ENCODE peak calls at places on chromosome 21, in five cellular contexts. N is left ventricle myocardium inferior, D is cardiac fibroblast, A is spleen, F is cardiac muscle cell. Q is an unnamed sample.

GRCh38 chr21:25929859-25930520 is 195.2 kb downstream of the GABPA start:
- DNase-seq in N (no peak), D (peak; percentile 46), A (no peak), F (peak; percentile 52), Q (no peak)

GRCh38 chr21:25967566-25968438 is 202.8 kb downstream of the APP start:
- DNase-seq in N (no peak), D (peak; percentile 49), A (no peak), F (peak; percentile 54), Q (no peak)

GRCh38 chr21:17491716-17492414 is 21.0 kb upstream of the CXADR start:
- DNase-seq in N (no peak), D (peak; percentile 97), A (no peak), F (peak; percentile 98), Q (peak; percentile 96)

GRCh38 chr21:17444828-17445227 is 68.0 kb upstream of the CXADR start:
- DNase-seq in N (no peak), D (no peak), A (no peak), F (no peak), Q (no peak)

GRCh38 chr21:18716578-18717138 is 313.1 kb upstream of the TMPRSS15 start:
- DNase-seq in N (no peak), D (no peak), A (no peak), F (no peak), Q (no peak)

GRCh38 chr21:44919111-44919912 is 1.4 kb downstream of the ITGB2 start:
- DNase-seq in N (peak; percentile 22), D (no peak), A (peak; percentile 89), F (no peak), Q (peak; percentile 30)

GRCh38 chr21:14438204-14438603 is 55.3 kb upstream of the HSPA13 start:
- DNase-seq in N (no peak), D (peak; percentile 3), A (no peak), F (peak; percentile 37), Q (peak; percentile 10)

GRCh38 chr21:36627242-36627641 is 71.7 kb upstream of the SIM2 start:
- DNase-seq in N (no peak), D (no peak), A (no peak), F (peak; percentile 30), Q (peak; percentile 77)

GRCh38 chr21:37835512-37835911 is 80.7 kb downstream of the KCNJ6 start:
- DNase-seq in N (no peak), D (no peak), A (no peak), F (no peak), Q (no peak)

GRCh38 chr21:36203603-36203889 is 46.9 kb downstream of the DOP1B start:
- DNase-seq in N (no peak), D (peak; percentile 64), A (no peak), F (peak; percentile 69), Q (peak; percentile 96)

GRCh38 chr21:33267250-33267649 is 1.1 kb downstream of the IL10RB start:
- DNase-seq in N (no peak), D (no peak), A (no peak), F (no peak), Q (peak; percentile 20)

GRCh38 chr21:33541105-33541711 is 709 bp downstream of the GART start:
- DNase-seq in N (no peak), D (peak; percentile 18), A (no peak), F (peak; percentile 25), Q (peak; percentile 36)

GRCh38 chr21:37548521-37548981 is 182.0 kb downstream of the DYRK1A start:
- DNase-seq in N (no peak), D (no peak), A (no peak), F (no peak), Q (no peak)

GRCh38 chr21:26490771-26491170 is 82.3 kb downstream of the CYYR1 start:
- DNase-seq in N (no peak), D (peak; percentile 8), A (no peak), F (no peak), Q (peak; percentile 43)

GRCh38 chr21:38637161-38637560 is 138.9 kb upstream of the ERG start:
- DNase-seq in N (no peak), D (no peak), A (no peak), F (no peak), Q (peak; percentile 56)

GRCh38 chr21:14766241-14766640 is 220.1 kb upstream of the SAMSN1 start:
- DNase-seq in N (no peak), D (no peak), A (no peak), F (no peak), Q (no peak)

GRCh38 chr21:38228115-38228514 is 28.7 kb upstream of the KCNJ15 start:
- DNase-seq in N (no peak), D (no peak), A (no peak), F (no peak), Q (no peak)

GRCh38 chr21:17802568-17802967 is 16.6 kb downstream of the C21orf91 start:
- DNase-seq in N (no peak), D (peak; percentile 16), A (no peak), F (peak; percentile 22), Q (peak; percentile 38)

GRCh38 chr21:42845296-42845965 is 33.9 kb downstream of the WDR4 start:
- DNase-seq in N (peak; percentile 54), D (peak; percentile 17), A (peak; percentile 73), F (no peak), Q (no peak)

GRCh38 chr21:30839304-30839703 is 9.7 kb upstream of the KRTAP7-1 start:
- DNase-seq in N (no peak), D (no peak), A (no peak), F (peak; percentile 1), Q (peak; percentile 37)

GRCh38 chr21:16079830-16080229 is 350.0 kb downstream of the USP25 start:
- DNase-seq in N (no peak), D (peak; percentile 14), A (no peak), F (peak; percentile 23), Q (peak; percentile 64)

GRCh38 chr21:16013570-16013969 is 283.8 kb downstream of the USP25 start:
- DNase-seq in N (no peak), D (no peak), A (no peak), F (no peak), Q (no peak)

GRCh38 chr21:26194811-26195251 is 24.3 kb upstream of the APP start:
- DNase-seq in N (no peak), D (peak; percentile 8), A (no peak), F (no peak), Q (peak; percentile 66)

GRCh38 chr21:27572681-27573080 is 605.8 kb upstream of the ADAMTS5 start:
- DNase-seq in N (no peak), D (peak; percentile 34), A (no peak), F (no peak), Q (peak; percentile 92)

GRCh38 chr21:46100426-46100825 is 2.5 kb downstream of the COL6A2 start:
- DNase-seq in N (no peak), D (peak; percentile 55), A (no peak), F (peak; percentile 56), Q (peak; percentile 90)
- H3K4me3 ChIP-seq in N (peak overlapping the region; percentile 85), D (peak overlapping the region; percentile 82), A (peak overlapping the region; percentile 15), F (no peak overlapping the region), Q (peak overlapping the region; percentile 85)

GRCh38 chr21:39649526-39649925 is 36.8 kb downstream of the B3GALT5 start:
- DNase-seq in N (no peak), D (no peak), A (no peak), F (no peak), Q (no peak)

GRCh38 chr21:39648879-39649278 is 36.1 kb downstream of the B3GALT5 start:
- DNase-seq in N (no peak), D (no peak), A (no peak), F (no peak), Q (no peak)

GRCh38 chr21:39650306-39650705 is 37.6 kb downstream of the B3GALT5 start:
- DNase-seq in N (no peak), D (no peak), A (no peak), F (no peak), Q (no peak)

GRCh38 chr21:39650801-39651200 is 38.1 kb downstream of the B3GALT5 start:
- DNase-seq in N (no peak), D (no peak), A (no peak), F (no peak), Q (no peak)

GRCh38 chr21:39651206-39651605 is 38.5 kb downstream of the B3GALT5 start:
- DNase-seq in N (no peak), D (no peak), A (no peak), F (no peak), Q (peak; percentile 17)
- H3K4me3 ChIP-seq in N (no peak overlapping the region), D (no peak overlapping the region), A (no peak overlapping the region), F (no peak overlapping the region), Q (no peak overlapping the region)

GRCh38 chr21:24456358-24456757 is 1150.9 kb downstream of the MRPL39 start:
- DNase-seq in N (no peak), D (no peak), A (peak; percentile 62), F (no peak), Q (no peak)
- H3K4me3 ChIP-seq in N (no peak overlapping the region), D (no peak overlapping the region), A (no peak overlapping the region), F (no peak overlapping the region), Q (no peak overlapping the region)

DNA sequence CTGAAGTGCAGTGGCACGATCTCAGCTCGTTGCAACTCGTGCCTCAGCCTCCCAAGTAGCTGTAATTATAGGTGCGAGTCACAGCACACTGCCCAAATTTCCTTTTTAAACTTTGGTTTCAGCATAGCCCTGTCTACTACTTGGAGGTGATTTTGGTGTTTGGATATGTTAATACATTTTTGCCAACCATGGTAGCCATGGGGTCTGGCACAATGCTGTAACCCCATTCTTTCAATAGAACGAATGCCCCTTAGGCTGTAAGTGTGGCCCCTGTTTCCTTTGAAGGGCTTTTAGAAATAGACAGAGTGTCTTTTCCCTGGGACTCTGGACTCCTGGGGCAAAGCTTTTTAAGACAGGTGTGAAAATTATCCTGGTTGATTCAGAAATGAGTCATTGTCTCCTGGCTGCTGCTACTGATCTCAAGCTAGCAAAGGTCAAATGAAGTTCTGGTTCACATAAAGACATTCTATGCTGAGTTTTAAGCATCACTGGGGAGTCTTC is 141.1 kb upstream of the RUNX1 start:
- DNase-seq in N (no peak), D (no peak), A (no peak), F (no peak), Q (peak; percentile 63)
- H3K4me3 ChIP-seq in N (no peak overlapping the region), D (no peak overlapping the region), A (no peak overlapping the region), F (no peak overlapping the region), Q (no peak overlapping the region)

DNA sequence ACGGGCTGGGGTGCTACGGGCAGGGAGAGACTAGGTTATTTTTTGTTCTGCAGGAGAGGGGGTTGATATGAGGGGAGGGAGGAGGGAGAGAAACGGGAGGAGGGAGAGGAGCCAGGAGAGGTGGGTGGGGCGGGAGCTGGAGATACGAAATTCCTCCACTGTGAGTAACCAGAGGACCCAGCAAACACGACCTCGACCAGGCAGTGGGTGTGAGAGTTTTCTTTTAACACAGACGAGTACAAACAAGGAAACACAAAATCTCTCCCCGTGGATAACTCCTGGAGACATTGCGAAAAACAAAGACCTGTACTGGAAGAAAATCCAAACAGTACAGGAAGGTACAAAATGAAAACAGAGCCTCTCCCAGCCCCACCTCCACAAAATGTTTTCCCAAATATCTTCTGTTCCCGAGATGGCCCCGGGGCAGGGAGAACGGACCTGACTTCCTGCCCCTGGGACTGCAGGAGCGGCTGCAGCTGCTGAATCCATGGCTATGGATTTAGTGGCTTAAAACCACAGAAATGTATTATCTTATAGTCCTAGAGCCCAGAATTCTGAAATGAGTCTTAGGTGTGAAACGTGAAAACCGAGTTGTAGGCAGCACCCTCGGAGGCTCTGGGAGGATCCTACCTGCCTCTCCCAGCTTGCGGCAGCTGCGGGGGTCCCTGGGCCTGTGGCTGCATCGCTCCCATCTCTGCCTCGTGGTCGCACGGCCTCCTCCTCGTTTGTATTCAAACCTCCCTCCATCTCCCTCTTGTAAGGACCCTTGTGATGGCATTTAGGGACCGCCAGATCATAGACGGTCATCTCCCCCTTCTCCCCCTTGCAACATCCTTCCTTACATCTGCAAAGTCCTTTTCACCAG is 82.2 kb downstream of the RIPK4 start:
- DNase-seq in N (no peak), D (peak; percentile 73), A (no peak), F (peak; percentile 68), Q (peak; percentile 70)
- H3K4me3 ChIP-seq in N (no peak overlapping the region), D (no peak overlapping the region), A (no peak overlapping the region), F (no peak overlapping the region), Q (peak overlapping the region; percentile 16)